ENCODE peak calls at places on chromosomes 1 and 21, in seven cellular contexts. One of them, this sample, is unnamed.

GRCh38 chr21:25636727-25637126 is 2.3 kb upstream of the JAM2 start:
- DNase-seq in GM12865: peak; percentile 11
- DNase-seq in heart left ventricle: no peak
- DNase-seq in left ventricle myocardium inferior: no peak
- DNase-seq in GM06990: peak; percentile 35
- DNase-seq in A673: no peak
- DNase-seq in right atrium auricular region: no peak
- DNase-seq in this sample: no peak

GRCh38 chr1:66271216-66271903 is 262.6 kb upstream of the SGIP1 start:
- DNase-seq in GM12865: peak; percentile 68
- DNase-seq in A673: peak; percentile 96
- DNase-seq in left ventricle myocardium inferior: peak; percentile 79
- DNase-seq in heart left ventricle: peak; percentile 87
- DNase-seq in right atrium auricular region: peak; percentile 95
- DNase-seq in GM06990: no peak
- DNase-seq in this sample: no peak

GRCh38 chr1:228338521-228339051 is 68.0 kb downstream of the TRIM11 start:
- DNase-seq in heart left ventricle: no peak
- DNase-seq in GM06990: no peak
- DNase-seq in right atrium auricular region: no peak
- DNase-seq in left ventricle myocardium inferior: peak; percentile 8
- DNase-seq in GM12865: no peak
- DNase-seq in A673: no peak
- DNase-seq in this sample: no peak

GRCh38 chr1:71269823-71270222 is 189.0 kb upstream of the ZRANB2 start:
- DNase-seq in left ventricle myocardium inferior: no peak
- DNase-seq in GM06990: no peak
- DNase-seq in heart left ventricle: no peak
- DNase-seq in right atrium auricular region: no peak
- DNase-seq in GM12865: no peak
- DNase-seq in A673: no peak
- DNase-seq in this sample: no peak

GRCh38 chr1:117286562-117286961 is 75.8 kb upstream of the VTCN1 start:
- DNase-seq in GM12865: no peak
- DNase-seq in right atrium auricular region: no peak
- DNase-seq in GM06990: no peak
- DNase-seq in A673: no peak
- DNase-seq in left ventricle myocardium inferior: no peak
- DNase-seq in heart left ventricle: no peak
- DNase-seq in this sample: no peak

GRCh38 chr1:52403566-52404115 is 582 bp downstream of the ORC1 start:
- DNase-seq in GM06990: no peak
- DNase-seq in heart left ventricle: no peak
- DNase-seq in GM12865: peak; percentile 84
- DNase-seq in left ventricle myocardium inferior: no peak
- DNase-seq in right atrium auricular region: no peak
- DNase-seq in A673: peak; percentile 73
- DNase-seq in this sample: peak; percentile 57

GRCh38 chr1:115837762-115838421 is 3.0 kb downstream of the NHLH2 start:
- DNase-seq in right atrium auricular region: no peak
- DNase-seq in GM06990: peak; percentile 9
- DNase-seq in left ventricle myocardium inferior: no peak
- DNase-seq in GM12865: no peak
- DNase-seq in A673: peak; percentile 6
- DNase-seq in heart left ventricle: no peak
- DNase-seq in this sample: no peak

GRCh38 chr1:245153645-245154428 is 948 bp upstream of the KIF26B start:
- DNase-seq in A673: no peak
- DNase-seq in GM12865: peak; percentile 9
- DNase-seq in right atrium auricular region: peak; percentile 54
- DNase-seq in heart left ventricle: no peak
- DNase-seq in left ventricle myocardium inferior: no peak
- DNase-seq in GM06990: no peak
- DNase-seq in this sample: no peak

GRCh38 chr1:179107706-179108629 is 26.1 kb downstream of the TOR3A start:
- DNase-seq in A673: no peak
- DNase-seq in right atrium auricular region: no peak
- DNase-seq in heart left ventricle: no peak
- DNase-seq in GM12865: no peak
- DNase-seq in GM06990: no peak
- DNase-seq in left ventricle myocardium inferior: no peak
- DNase-seq in this sample: no peak

GRCh38 chr1:112981461-112982233 is 25.7 kb upstream of the SLC16A1 start:
- DNase-seq in right atrium auricular region: no peak
- DNase-seq in A673: no peak
- DNase-seq in GM12865: no peak
- DNase-seq in left ventricle myocardium inferior: no peak
- DNase-seq in GM06990: no peak
- DNase-seq in heart left ventricle: no peak
- DNase-seq in this sample: no peak

DNA sequence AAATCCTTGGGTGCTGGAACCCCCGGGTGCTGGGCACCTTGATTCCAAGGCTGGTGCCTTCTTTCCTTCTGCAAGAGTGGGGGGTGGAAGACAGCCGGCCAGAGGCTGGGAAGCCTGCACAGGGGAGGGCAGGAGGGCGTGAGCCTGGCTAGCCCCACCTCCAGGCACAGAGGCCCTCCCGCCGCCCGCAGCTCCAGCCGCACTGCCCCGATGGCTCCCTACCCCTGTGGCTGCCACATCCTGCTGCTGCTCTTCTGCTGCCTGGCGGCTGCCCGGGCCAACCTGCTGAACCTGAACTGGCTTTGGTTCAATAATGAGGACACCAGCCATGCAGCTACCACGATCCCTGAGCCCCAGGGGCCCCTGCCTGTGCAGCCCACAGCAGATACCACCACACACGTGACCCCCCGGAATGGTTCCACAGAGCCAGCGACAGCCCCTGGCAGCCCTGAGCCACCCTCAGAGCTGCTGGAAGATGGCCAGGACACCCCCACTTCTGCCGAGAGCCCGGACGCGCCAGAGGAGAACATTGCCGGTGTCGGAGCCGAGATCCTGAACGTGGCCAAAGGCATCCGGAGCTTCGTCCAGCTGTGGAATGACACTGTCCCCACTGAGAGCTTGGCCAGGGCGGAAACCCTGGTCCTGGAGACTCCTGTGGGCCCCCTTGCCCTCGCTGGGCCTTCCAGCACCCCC is 50.5 kb downstream of the COL18A1 start:
- DNase-seq in heart left ventricle: peak; percentile 52
- DNase-seq in A673: no peak
- DNase-seq in GM06990: no peak
- DNase-seq in right atrium auricular region: no peak
- DNase-seq in left ventricle myocardium inferior: peak; percentile 55
- DNase-seq in GM12865: no peak
- DNase-seq in this sample: no peak
- H3K4me3 ChIP-seq in heart left ventricle: no peak overlapping the region
- H3K4me3 ChIP-seq in A673: peak overlapping the region; percentile 21
- H3K4me3 ChIP-seq in GM06990: no peak overlapping the region
- H3K4me3 ChIP-seq in right atrium auricular region: peak overlapping the region; percentile 45
- H3K4me3 ChIP-seq in left ventricle myocardium inferior: peak overlapping the region; percentile 62
- H3K4me3 ChIP-seq in GM12865: no peak overlapping the region
- H3K4me3 ChIP-seq in this sample: no peak overlapping the region

GRCh38 chr1:151370211-151370911 is 2.1 kb downstream of the SELENBP1 start:
- DNase-seq in heart left ventricle: peak; percentile 56
- DNase-seq in GM12865: no peak
- DNase-seq in GM06990: no peak
- DNase-seq in A673: peak; percentile 34
- DNase-seq in right atrium auricular region: peak; percentile 60
- DNase-seq in left ventricle myocardium inferior: peak; percentile 68
- DNase-seq in this sample: no peak

GRCh38 chr1:151371744-151372410 is 628 bp downstream of the SELENBP1 start:
- DNase-seq in right atrium auricular region: peak; percentile 73
- DNase-seq in GM06990: no peak
- DNase-seq in GM12865: no peak
- DNase-seq in A673: peak; percentile 73
- DNase-seq in left ventricle myocardium inferior: peak; percentile 63
- DNase-seq in heart left ventricle: peak; percentile 69
- DNase-seq in this sample: no peak

GRCh38 chr1:151373196-151373595 is 691 bp upstream of the SELENBP1 start:
- DNase-seq in GM06990: no peak
- DNase-seq in right atrium auricular region: no peak
- DNase-seq in heart left ventricle: no peak
- DNase-seq in GM12865: no peak
- DNase-seq in left ventricle myocardium inferior: no peak
- DNase-seq in A673: no peak
- DNase-seq in this sample: no peak

GRCh38 chr1:151371340-151371739 is 1.2 kb downstream of the SELENBP1 start:
- DNase-seq in right atrium auricular region: peak; percentile 74
- DNase-seq in left ventricle myocardium inferior: peak; percentile 66
- DNase-seq in GM06990: no peak
- DNase-seq in A673: no peak
- DNase-seq in GM12865: no peak
- DNase-seq in heart left ventricle: peak; percentile 37
- DNase-seq in this sample: no peak

DNA sequence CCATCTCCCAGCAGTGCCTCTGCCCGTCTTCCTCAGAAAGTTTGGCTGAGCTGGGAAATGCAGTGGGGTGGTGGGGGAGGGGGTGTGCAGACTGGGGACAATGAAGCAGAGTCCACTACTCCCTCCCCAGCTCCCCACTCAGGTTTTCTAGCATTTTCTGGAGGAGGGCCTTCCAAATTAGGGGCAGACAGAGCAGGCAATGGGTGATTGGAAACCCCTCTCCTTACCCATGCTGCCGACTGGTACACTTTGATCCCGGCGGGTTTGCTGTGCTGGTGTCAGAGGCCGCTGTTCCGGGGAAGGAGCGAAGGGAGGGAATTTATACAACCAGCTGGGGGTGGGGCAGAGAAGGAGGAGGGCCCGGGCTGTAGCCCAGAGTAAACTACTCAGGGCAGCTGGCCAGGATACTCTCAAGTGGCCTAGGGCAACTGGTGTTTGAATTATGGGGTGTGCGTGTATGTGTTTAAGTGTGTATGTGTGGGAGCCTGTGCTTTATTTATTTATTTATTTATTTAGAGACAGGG is at the start of gene SELENBP1:
- DNase-seq in GM06990: no peak
- DNase-seq in left ventricle myocardium inferior: peak; percentile 87
- DNase-seq in right atrium auricular region: peak; percentile 92
- DNase-seq in heart left ventricle: peak; percentile 90
- DNase-seq in GM12865: no peak
- DNase-seq in A673: no peak
- DNase-seq in this sample: no peak
- H3K4me3 ChIP-seq in GM06990: no peak within 1 kb of the TSS
- H3K4me3 ChIP-seq in left ventricle myocardium inferior: peak within 1 kb of the TSS; percentile 69
- H3K4me3 ChIP-seq in right atrium auricular region: peak within 1 kb of the TSS; percentile 47
- H3K4me3 ChIP-seq in heart left ventricle: peak within 1 kb of the TSS; percentile 2
- H3K4me3 ChIP-seq in GM12865: no peak within 1 kb of the TSS
- H3K4me3 ChIP-seq in A673: no peak within 1 kb of the TSS
- H3K4me3 ChIP-seq in this sample: no peak within 1 kb of the TSS

GRCh38 chr21:44927587-44928461 is 7.1 kb upstream of the ITGB2 start:
- DNase-seq in right atrium auricular region: no peak
- DNase-seq in GM12865: peak; percentile 89
- DNase-seq in GM06990: peak; percentile 85
- DNase-seq in A673: peak; percentile 90
- DNase-seq in heart left ventricle: no peak
- DNase-seq in left ventricle myocardium inferior: peak; percentile 46
- DNase-seq in this sample: peak; percentile 70
- H3K4me3 ChIP-seq in right atrium auricular region: no peak overlapping the region
- H3K4me3 ChIP-seq in GM12865: peak overlapping the region; percentile 82
- H3K4me3 ChIP-seq in GM06990: peak overlapping the region; percentile 77
- H3K4me3 ChIP-seq in A673: peak overlapping the region; percentile 44
- H3K4me3 ChIP-seq in heart left ventricle: no peak overlapping the region
- H3K4me3 ChIP-seq in left ventricle myocardium inferior: peak overlapping the region; percentile 14
- H3K4me3 ChIP-seq in this sample: peak overlapping the region; percentile 60

GRCh38 chr1:54280652-54281051 is 80.7 kb downstream of the MRPL37 start:
- DNase-seq in A673: no peak
- DNase-seq in right atrium auricular region: no peak
- DNase-seq in GM06990: no peak
- DNase-seq in left ventricle myocardium inferior: no peak
- DNase-seq in GM12865: no peak
- DNase-seq in heart left ventricle: no peak
- DNase-seq in this sample: no peak

GRCh38 chr1:54279457-54279856 is 79.5 kb downstream of the MRPL37 start:
- DNase-seq in right atrium auricular region: no peak
- DNase-seq in heart left ventricle: no peak
- DNase-seq in A673: no peak
- DNase-seq in left ventricle myocardium inferior: no peak
- DNase-seq in GM06990: no peak
- DNase-seq in GM12865: no peak
- DNase-seq in this sample: no peak

GRCh38 chr1:54276617-54277450 is 76.9 kb downstream of the MRPL37 start:
- DNase-seq in GM12865: no peak
- DNase-seq in heart left ventricle: peak; percentile 68
- DNase-seq in A673: no peak
- DNase-seq in left ventricle myocardium inferior: peak; percentile 47
- DNase-seq in GM06990: no peak
- DNase-seq in right atrium auricular region: no peak
- DNase-seq in this sample: no peak

GRCh38 chr1:54277451-54278355 is 77.7 kb downstream of the MRPL37 start:
- DNase-seq in GM06990: no peak
- DNase-seq in GM12865: peak; percentile 52
- DNase-seq in right atrium auricular region: no peak
- DNase-seq in left ventricle myocardium inferior: no peak
- DNase-seq in A673: no peak
- DNase-seq in heart left ventricle: no peak
- DNase-seq in this sample: peak; percentile 19

GRCh38 chr1:54278941-54279422 is 79.0 kb downstream of the MRPL37 start:
- DNase-seq in heart left ventricle: no peak
- DNase-seq in right atrium auricular region: no peak
- DNase-seq in left ventricle myocardium inferior: no peak
- DNase-seq in GM12865: no peak
- DNase-seq in GM06990: no peak
- DNase-seq in A673: no peak
- DNase-seq in this sample: no peak
- H3K4me3 ChIP-seq in heart left ventricle: no peak overlapping the region
- H3K4me3 ChIP-seq in right atrium auricular region: no peak overlapping the region
- H3K4me3 ChIP-seq in left ventricle myocardium inferior: no peak overlapping the region
- H3K4me3 ChIP-seq in GM12865: no peak overlapping the region
- H3K4me3 ChIP-seq in GM06990: no peak overlapping the region
- H3K4me3 ChIP-seq in A673: no peak overlapping the region
- H3K4me3 ChIP-seq in this sample: no peak overlapping the region

DNA sequence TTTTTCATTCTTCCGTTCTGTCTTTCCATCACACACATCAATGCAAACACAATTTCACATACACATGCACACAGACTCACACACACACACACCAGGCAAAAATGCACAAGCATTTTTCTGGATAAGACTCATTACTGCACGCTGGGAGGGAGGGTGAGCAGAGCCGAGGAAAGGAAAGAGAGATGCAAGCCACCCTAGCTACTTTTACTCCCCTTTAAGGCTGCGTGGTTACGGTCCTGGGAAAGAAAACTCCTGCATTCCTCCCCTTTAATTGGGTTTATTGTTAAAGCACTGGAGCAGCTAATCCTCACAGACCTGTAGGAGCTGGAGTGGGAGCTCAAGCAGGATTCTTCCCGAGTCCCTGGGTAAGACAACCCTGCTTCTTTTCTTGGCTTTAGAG is at the start of gene CAMK1G:
- DNase-seq in GM12865: no peak
- DNase-seq in A673: peak; percentile 90
- DNase-seq in GM06990: no peak
- DNase-seq in right atrium auricular region: no peak
- DNase-seq in left ventricle myocardium inferior: no peak
- DNase-seq in heart left ventricle: no peak
- DNase-seq in this sample: no peak
- H3K4me3 ChIP-seq in GM12865: no peak within 1 kb of the TSS
- H3K4me3 ChIP-seq in A673: peak within 1 kb of the TSS; percentile 64
- H3K4me3 ChIP-seq in GM06990: no peak within 1 kb of the TSS
- H3K4me3 ChIP-seq in right atrium auricular region: no peak within 1 kb of the TSS
- H3K4me3 ChIP-seq in left ventricle myocardium inferior: no peak within 1 kb of the TSS
- H3K4me3 ChIP-seq in heart left ventricle: no peak within 1 kb of the TSS
- H3K4me3 ChIP-seq in this sample: no peak within 1 kb of the TSS

This sample was measured in GM12864.